ENCODE peak calls at places on chromosomes 11 and 22, in five cellular contexts. Q, J, L, G and D are unnamed samples.

GRCh38 chr11:93577291-93577690 is 34.1 kb upstream of the SMCO4 start:
- DNase-seq in Q (no peak), J (no peak), L (no peak), G (peak; percentile 25), D (no peak)

GRCh38 chr22:23062616-23063538 is 7.4 kb upstream of the GNAZ start:
- DNase-seq in Q (no peak), J (no peak), L (no peak), G (no peak), D (no peak)

GRCh38 chr22:50641696-50642607 is 14.0 kb upstream of the ARSA start:
- DNase-seq in Q (no peak), J (no peak), L (no peak), G (peak; percentile 14), D (peak; percentile 65)

GRCh38 chr11:131544591-131544990 is 174.2 kb downstream of the NTM start:
- DNase-seq in Q (no peak), J (no peak), L (no peak), G (no peak), D (no peak)

GRCh38 chr11:89441606-89442005 is 49.6 kb downstream of the NOX4 start:
- DNase-seq in Q (no peak), J (no peak), L (no peak), G (no peak), D (no peak)

GRCh38 chr11:80074837-80075236 is 634.0 kb upstream of the TENM4 start:
- DNase-seq in Q (no peak), J (no peak), L (no peak), G (no peak), D (no peak)

GRCh38 chr11:103953797-103954495 is 82.5 kb upstream of the DDI1 start:
- DNase-seq in Q (peak; percentile 16), J (no peak), L (no peak), G (no peak), D (no peak)

GRCh38 chr11:1983601-1983961 is 14.1 kb downstream of the H19 start:
- DNase-seq in Q (no peak), J (no peak), L (no peak), G (no peak), D (no peak)

GRCh38 chr11:103541186-103541795 is 432.1 kb downstream of the DYNC2H1 start:
- DNase-seq in Q (no peak), J (no peak), L (peak; percentile 17), G (peak; percentile 93), D (no peak)